ENCODE peak calls at places on chromosomes 13 and 19, in eight cellular contexts. One of them, this sample, is unnamed.

GRCh38 chr19:13024126-13024957 is 29.1 kb downstream of the NFIX start:
- DNase-seq in brain microvascular endothelial cell: no peak
- DNase-seq in AG09309: no peak
- DNase-seq in esophagus squamous epithelium: no peak
- DNase-seq in cardiac fibroblast: peak
- DNase-seq in AG10803: peak
- DNase-seq in IMR-90: peak
- DNase-seq in left ventricle myocardium inferior: no peak
- DNase-seq in this sample: no peak

GRCh38 chr19:58229255-58229639 is 533 bp downstream of the ZNF544 start:
- DNase-seq in brain microvascular endothelial cell: peak
- DNase-seq in AG09309: no peak
- DNase-seq in esophagus squamous epithelium: no peak
- DNase-seq in cardiac fibroblast: peak
- DNase-seq in AG10803: no peak
- DNase-seq in IMR-90: peak
- DNase-seq in left ventricle myocardium inferior: no peak
- DNase-seq in this sample: peak

GRCh38 chr13:33228645-33229445 is 56.7 kb downstream of the STARD13 start:
- DNase-seq in brain microvascular endothelial cell: peak
- DNase-seq in AG09309: no peak
- DNase-seq in esophagus squamous epithelium: no peak
- DNase-seq in cardiac fibroblast: peak
- DNase-seq in AG10803: peak
- DNase-seq in IMR-90: peak
- DNase-seq in left ventricle myocardium inferior: no peak
- DNase-seq in this sample: peak

GRCh38 chr13:112690242-112690943 is 555 bp downstream of the ATP11A start:
- DNase-seq in brain microvascular endothelial cell: no peak
- DNase-seq in AG09309: no peak
- DNase-seq in esophagus squamous epithelium: no peak
- DNase-seq in cardiac fibroblast: peak
- DNase-seq in AG10803: peak
- DNase-seq in IMR-90: peak
- DNase-seq in left ventricle myocardium inferior: peak
- DNase-seq in this sample: no peak

GRCh38 chr13:76016799-76017198 is 380.7 kb downstream of the LMO7 start:
- DNase-seq in brain microvascular endothelial cell: peak
- DNase-seq in AG09309: no peak
- DNase-seq in esophagus squamous epithelium: no peak
- DNase-seq in cardiac fibroblast: peak
- DNase-seq in AG10803: peak
- DNase-seq in IMR-90: peak
- DNase-seq in left ventricle myocardium inferior: no peak
- DNase-seq in this sample: peak

GRCh38 chr13:73109969-73110368 is 51.2 kb downstream of the KLF5 start:
- DNase-seq in brain microvascular endothelial cell: no peak
- DNase-seq in AG09309: no peak
- DNase-seq in esophagus squamous epithelium: no peak
- DNase-seq in cardiac fibroblast: no peak
- DNase-seq in AG10803: no peak
- DNase-seq in IMR-90: no peak
- DNase-seq in left ventricle myocardium inferior: no peak
- DNase-seq in this sample: no peak

GRCh38 chr19:48836089-48837017 is at the start of gene HSD17B14:
- DNase-seq in brain microvascular endothelial cell: peak
- DNase-seq in AG09309: no peak
- DNase-seq in esophagus squamous epithelium: no peak
- DNase-seq in cardiac fibroblast: peak
- DNase-seq in AG10803: peak
- DNase-seq in IMR-90: no peak
- DNase-seq in left ventricle myocardium inferior: no peak
- DNase-seq in this sample: peak

GRCh38 chr13:88154001-88154400 is 482.8 kb downstream of the SLITRK5 start:
- DNase-seq in brain microvascular endothelial cell: no peak
- DNase-seq in AG09309: no peak
- DNase-seq in esophagus squamous epithelium: no peak
- DNase-seq in cardiac fibroblast: no peak
- DNase-seq in AG10803: no peak
- DNase-seq in IMR-90: no peak
- DNase-seq in left ventricle myocardium inferior: no peak
- DNase-seq in this sample: no peak

GRCh38 chr19:898663-899062 is 5.4 kb downstream of the RNU6-9 start:
- DNase-seq in brain microvascular endothelial cell: no peak
- DNase-seq in AG09309: no peak
- DNase-seq in esophagus squamous epithelium: no peak
- DNase-seq in cardiac fibroblast: no peak
- DNase-seq in AG10803: no peak
- DNase-seq in IMR-90: no peak
- DNase-seq in left ventricle myocardium inferior: no peak
- DNase-seq in this sample: no peak

GRCh38 chr19:19613456-19613855 is 5.0 kb downstream of the PBX4 start:
- DNase-seq in brain microvascular endothelial cell: no peak
- DNase-seq in AG09309: no peak
- DNase-seq in esophagus squamous epithelium: no peak
- DNase-seq in cardiac fibroblast: no peak
- DNase-seq in AG10803: peak
- DNase-seq in IMR-90: no peak
- DNase-seq in left ventricle myocardium inferior: no peak
- DNase-seq in this sample: no peak

GRCh38 chr13:80196756-80197155 is 144.2 kb downstream of the SPRY2 start:
- DNase-seq in brain microvascular endothelial cell: peak
- DNase-seq in AG09309: no peak
- DNase-seq in esophagus squamous epithelium: no peak
- DNase-seq in cardiac fibroblast: no peak
- DNase-seq in AG10803: peak
- DNase-seq in IMR-90: peak
- DNase-seq in left ventricle myocardium inferior: no peak
- DNase-seq in this sample: peak

GRCh38 chr13:30607908-30608307 is 9.8 kb upstream of the USPL1 start:
- DNase-seq in brain microvascular endothelial cell: no peak
- DNase-seq in AG09309: no peak
- DNase-seq in esophagus squamous epithelium: no peak
- DNase-seq in cardiac fibroblast: no peak
- DNase-seq in AG10803: no peak
- DNase-seq in IMR-90: no peak
- DNase-seq in left ventricle myocardium inferior: no peak
- DNase-seq in this sample: no peak

GRCh38 chr13:112244495-112245177 is 131.5 kb upstream of the SPACA7 start:
- DNase-seq in brain microvascular endothelial cell: no peak
- DNase-seq in AG09309: no peak
- DNase-seq in esophagus squamous epithelium: no peak
- DNase-seq in cardiac fibroblast: no peak
- DNase-seq in AG10803: no peak
- DNase-seq in IMR-90: no peak
- DNase-seq in left ventricle myocardium inferior: no peak
- DNase-seq in this sample: no peak

GRCh38 chr13:53007872-53008271 is 20.7 kb upstream of the OLFM4 start:
- DNase-seq in brain microvascular endothelial cell: no peak
- DNase-seq in AG09309: no peak
- DNase-seq in esophagus squamous epithelium: no peak
- DNase-seq in cardiac fibroblast: no peak
- DNase-seq in AG10803: no peak
- DNase-seq in IMR-90: no peak
- DNase-seq in left ventricle myocardium inferior: peak
- DNase-seq in this sample: no peak

GRCh38 chr13:113722921-113723320 is 36.1 kb upstream of the TMEM255B start:
- DNase-seq in brain microvascular endothelial cell: no peak
- DNase-seq in AG09309: no peak
- DNase-seq in esophagus squamous epithelium: no peak
- DNase-seq in cardiac fibroblast: no peak
- DNase-seq in AG10803: no peak
- DNase-seq in IMR-90: no peak
- DNase-seq in left ventricle myocardium inferior: no peak
- DNase-seq in this sample: no peak

GRCh38 chr13:38024431-38024830 is 154.9 kb upstream of the TRPC4 start:
- DNase-seq in brain microvascular endothelial cell: peak
- DNase-seq in AG09309: no peak
- DNase-seq in esophagus squamous epithelium: no peak
- DNase-seq in cardiac fibroblast: no peak
- DNase-seq in AG10803: no peak
- DNase-seq in IMR-90: no peak
- DNase-seq in left ventricle myocardium inferior: no peak
- DNase-seq in this sample: no peak

GRCh38 chr13:39684531-39685137 is 29.2 kb downstream of the COG6 start:
- DNase-seq in brain microvascular endothelial cell: no peak
- DNase-seq in AG09309: no peak
- DNase-seq in esophagus squamous epithelium: no peak
- DNase-seq in cardiac fibroblast: peak
- DNase-seq in AG10803: peak
- DNase-seq in IMR-90: peak
- DNase-seq in left ventricle myocardium inferior: no peak
- DNase-seq in this sample: peak

GRCh38 chr13:111484959-111485358 is 164.5 kb downstream of the TEX29 start:
- DNase-seq in brain microvascular endothelial cell: no peak
- DNase-seq in AG09309: no peak
- DNase-seq in esophagus squamous epithelium: no peak
- DNase-seq in cardiac fibroblast: no peak
- DNase-seq in AG10803: no peak
- DNase-seq in IMR-90: no peak
- DNase-seq in left ventricle myocardium inferior: no peak
- DNase-seq in this sample: no peak

GRCh38 chr19:12994701-12995595 is at the start of gene NFIX:
- DNase-seq in brain microvascular endothelial cell: no peak
- DNase-seq in AG09309: no peak
- DNase-seq in esophagus squamous epithelium: no peak
- DNase-seq in cardiac fibroblast: peak
- DNase-seq in AG10803: peak
- DNase-seq in IMR-90: peak
- DNase-seq in left ventricle myocardium inferior: peak
- DNase-seq in this sample: no peak

GRCh38 chr13:28110414-28110813 is 10.0 kb upstream of the FLT3 start:
- DNase-seq in brain microvascular endothelial cell: no peak
- DNase-seq in AG09309: no peak
- DNase-seq in esophagus squamous epithelium: no peak
- DNase-seq in cardiac fibroblast: no peak
- DNase-seq in AG10803: no peak
- DNase-seq in IMR-90: no peak
- DNase-seq in left ventricle myocardium inferior: no peak
- DNase-seq in this sample: no peak

GRCh38 chr19:56705939-56706338 is 34.4 kb upstream of the ZNF835 start:
- DNase-seq in brain microvascular endothelial cell: no peak
- DNase-seq in AG09309: no peak
- DNase-seq in esophagus squamous epithelium: no peak
- DNase-seq in cardiac fibroblast: no peak
- DNase-seq in AG10803: no peak
- DNase-seq in IMR-90: no peak
- DNase-seq in left ventricle myocardium inferior: no peak
- DNase-seq in this sample: no peak

GRCh38 chr19:21593934-21594844 is 88.8 kb downstream of the ZNF429 start:
- DNase-seq in brain microvascular endothelial cell: no peak
- DNase-seq in AG09309: no peak
- DNase-seq in esophagus squamous epithelium: no peak
- DNase-seq in cardiac fibroblast: no peak
- DNase-seq in AG10803: no peak
- DNase-seq in IMR-90: no peak
- DNase-seq in left ventricle myocardium inferior: peak
- DNase-seq in this sample: no peak

GRCh38 chr13:106161186-106161585 is 374.3 kb downstream of the EFNB2 start:
- DNase-seq in brain microvascular endothelial cell: no peak
- DNase-seq in AG09309: no peak
- DNase-seq in esophagus squamous epithelium: no peak
- DNase-seq in cardiac fibroblast: peak
- DNase-seq in AG10803: peak
- DNase-seq in IMR-90: no peak
- DNase-seq in left ventricle myocardium inferior: no peak
- DNase-seq in this sample: no peak

GRCh38 chr13:76887070-76887563 is 912 bp upstream of the KCTD12 start:
- DNase-seq in brain microvascular endothelial cell: no peak
- DNase-seq in AG09309: no peak
- DNase-seq in esophagus squamous epithelium: no peak
- DNase-seq in cardiac fibroblast: no peak
- DNase-seq in AG10803: no peak
- DNase-seq in IMR-90: no peak
- DNase-seq in left ventricle myocardium inferior: peak
- DNase-seq in this sample: no peak

GRCh38 chr13:112885782-112886268 is 83.2 kb upstream of the MCF2L start:
- DNase-seq in brain microvascular endothelial cell: peak
- DNase-seq in AG09309: peak
- DNase-seq in esophagus squamous epithelium: no peak
- DNase-seq in cardiac fibroblast: peak
- DNase-seq in AG10803: peak
- DNase-seq in IMR-90: peak
- DNase-seq in left ventricle myocardium inferior: peak
- DNase-seq in this sample: peak

GRCh38 chr13:39106216-39106995 is 68.2 kb downstream of the NHLRC3 start:
- DNase-seq in brain microvascular endothelial cell: no peak
- DNase-seq in AG09309: no peak
- DNase-seq in esophagus squamous epithelium: no peak
- DNase-seq in cardiac fibroblast: no peak
- DNase-seq in AG10803: no peak
- DNase-seq in IMR-90: no peak
- DNase-seq in left ventricle myocardium inferior: no peak
- DNase-seq in this sample: no peak

GRCh38 chr19:35566738-35567137 is 3.3 kb upstream of the ATP4A start:
- DNase-seq in brain microvascular endothelial cell: no peak
- DNase-seq in AG09309: no peak
- DNase-seq in esophagus squamous epithelium: no peak
- DNase-seq in cardiac fibroblast: no peak
- DNase-seq in AG10803: no peak
- DNase-seq in IMR-90: no peak
- DNase-seq in left ventricle myocardium inferior: no peak
- DNase-seq in this sample: no peak

GRCh38 chr19:23286477-23286876 is 36.3 kb upstream of the ZNF724 start:
- DNase-seq in brain microvascular endothelial cell: no peak
- DNase-seq in AG09309: no peak
- DNase-seq in esophagus squamous epithelium: no peak
- DNase-seq in cardiac fibroblast: no peak
- DNase-seq in AG10803: no peak
- DNase-seq in IMR-90: no peak
- DNase-seq in left ventricle myocardium inferior: no peak
- DNase-seq in this sample: no peak
- TF ChIP-seq CTCF in brain microvascular endothelial cell: peak
- TF ChIP-seq CTCF in AG09309: peak
- TF ChIP-seq CTCF in esophagus squamous epithelium: no peak
- TF ChIP-seq CTCF in cardiac fibroblast: peak
- TF ChIP-seq CTCF in AG10803: peak
- TF ChIP-seq CTCF in IMR-90: no peak
- TF ChIP-seq CTCF in left ventricle myocardium inferior: peak
- TF ChIP-seq CTCF in this sample: peak

GRCh38 chr19:3389876-3390361 is 23.5 kb downstream of the NFIC start:
- DNase-seq in brain microvascular endothelial cell: no peak
- DNase-seq in AG09309: no peak
- DNase-seq in esophagus squamous epithelium: no peak
- DNase-seq in cardiac fibroblast: peak
- DNase-seq in AG10803: peak
- DNase-seq in IMR-90: peak
- DNase-seq in left ventricle myocardium inferior: no peak
- DNase-seq in this sample: peak
- H3K4me3 ChIP-seq in brain microvascular endothelial cell: no peak
- H3K4me3 ChIP-seq in AG09309: no peak
- H3K4me3 ChIP-seq in esophagus squamous epithelium: no peak
- H3K4me3 ChIP-seq in cardiac fibroblast: no peak
- H3K4me3 ChIP-seq in AG10803: no peak
- H3K4me3 ChIP-seq in IMR-90: no peak
- H3K4me3 ChIP-seq in left ventricle myocardium inferior: no peak
- H3K4me3 ChIP-seq in this sample: no peak

GRCh38 chr19:54096642-54097106 is 3.9 kb downstream of the OSCAR start:
- DNase-seq in brain microvascular endothelial cell: no peak
- DNase-seq in AG09309: peak
- DNase-seq in esophagus squamous epithelium: no peak
- DNase-seq in cardiac fibroblast: peak
- DNase-seq in AG10803: peak
- DNase-seq in IMR-90: peak
- DNase-seq in left ventricle myocardium inferior: no peak
- DNase-seq in this sample: peak
- TF ChIP-seq CTCF in brain microvascular endothelial cell: peak
- TF ChIP-seq CTCF in AG09309: peak
- TF ChIP-seq CTCF in esophagus squamous epithelium: no peak
- TF ChIP-seq CTCF in cardiac fibroblast: peak
- TF ChIP-seq CTCF in AG10803: peak
- TF ChIP-seq CTCF in IMR-90: peak
- TF ChIP-seq CTCF in left ventricle myocardium inferior: no peak
- TF ChIP-seq CTCF in this sample: peak

GRCh38 chr19:6686628-6686975 is 16.6 kb upstream of the TNFSF14 start:
- DNase-seq in brain microvascular endothelial cell: no peak
- DNase-seq in AG09309: no peak
- DNase-seq in esophagus squamous epithelium: no peak
- DNase-seq in cardiac fibroblast: no peak
- DNase-seq in AG10803: no peak
- DNase-seq in IMR-90: no peak
- DNase-seq in left ventricle myocardium inferior: no peak
- DNase-seq in this sample: no peak
- H3K4me3 ChIP-seq in brain microvascular endothelial cell: no peak
- H3K4me3 ChIP-seq in AG09309: no peak
- H3K4me3 ChIP-seq in esophagus squamous epithelium: no peak
- H3K4me3 ChIP-seq in cardiac fibroblast: no peak
- H3K4me3 ChIP-seq in AG10803: no peak
- H3K4me3 ChIP-seq in IMR-90: no peak
- H3K4me3 ChIP-seq in left ventricle myocardium inferior: no peak
- H3K4me3 ChIP-seq in this sample: no peak